ENCODE peak calls at places on chromosomes 3 and 15, in nine cellular contexts. Q is Caki2, Z is aorta, W is GM23338, N is NCI-H146, Y is GM19239, C is H4, S is coronary artery, L is H9. K is an unnamed sample.

GRCh38 chr15:90946538-90946937 is 8.1 kb upstream of the RCCD1 start:
- DNase-seq in Q (no peak), Z (peak), W (no peak), N (no peak), Y (no peak), C (no peak), S (no peak), L (no peak), K (no peak)

GRCh38 chr3:152595975-152596832 is 238.7 kb upstream of the P2RY1 start:
- DNase-seq in Q (peak), Z (no peak), W (no peak), N (no peak), Y (peak), C (peak), S (no peak), L (no peak), K (no peak)

GRCh38 chr15:58179741-58180381 is 41.7 kb downstream of the AQP9 start:
- DNase-seq in Q (no peak), Z (no peak), W (no peak), N (no peak), Y (no peak), C (no peak), S (no peak), L (no peak), K (no peak)

GRCh38 chr3:112047264-112047663 is 12.7 kb downstream of the TMPRSS7 start:
- DNase-seq in Q (no peak), Z (no peak), W (no peak), N (no peak), Y (no peak), C (no peak), S (no peak), L (no peak), K (no peak)

GRCh38 chr3:154690413-154690812 is 260.4 kb upstream of the GPR149 start:
- DNase-seq in Q (no peak), Z (no peak), W (no peak), N (no peak), Y (no peak), C (no peak), S (no peak), L (no peak), K (no peak)

GRCh38 chr15:65646486-65646885 is 24.7 kb downstream of the SLC24A1 start:
- DNase-seq in Q (no peak), Z (no peak), W (no peak), N (no peak), Y (no peak), C (no peak), S (no peak), L (no peak), K (no peak)

GRCh38 chr3:7309707-7310106 is 448.8 kb downstream of the GRM7 start:
- DNase-seq in Q (peak), Z (peak), W (peak), N (no peak), Y (no peak), C (peak), S (no peak), L (no peak), K (peak)

GRCh38 chr3:114827495-114827894 is 319.6 kb downstream of the ZBTB20 start:
- DNase-seq in Q (peak), Z (no peak), W (peak), N (peak), Y (peak), C (peak), S (no peak), L (no peak), K (no peak)

GRCh38 chr15:101156509-101157159 is 95.2 kb downstream of the CHSY1 start:
- DNase-seq in Q (no peak), Z (peak), W (no peak), N (no peak), Y (peak), C (no peak), S (no peak), L (no peak), K (no peak)

GRCh38 chr3:64445318-64446300 is 220.3 kb upstream of the PRICKLE2 start:
- DNase-seq in Q (peak), Z (peak), W (peak), N (peak), Y (no peak), C (no peak), S (no peak), L (peak), K (no peak)

GRCh38 chr15:79811406-79812405 is 85.1 kb downstream of the MTHFS start:
- DNase-seq in Q (no peak), Z (no peak), W (no peak), N (no peak), Y (no peak), C (no peak), S (no peak), L (no peak), K (peak)

GRCh38 chr15:59819047-59819446 is 129.9 kb upstream of the BNIP2 start:
- DNase-seq in Q (no peak), Z (no peak), W (no peak), N (peak), Y (no peak), C (no peak), S (no peak), L (no peak), K (no peak)

GRCh38 chr3:177448987-177449975 is 252.0 kb upstream of the TBL1XR1 start:
- DNase-seq in Q (peak), Z (no peak), W (no peak), N (peak), Y (peak), C (peak), S (no peak), L (no peak), K (no peak)

GRCh38 chr15:98689431-98689861 is 41.1 kb downstream of the IGF1R start:
- DNase-seq in Q (no peak), Z (no peak), W (no peak), N (no peak), Y (no peak), C (no peak), S (no peak), L (no peak), K (no peak)

GRCh38 chr3:126004217-126004616 is 35.2 kb downstream of the ROPN1B start:
- DNase-seq in Q (no peak), Z (no peak), W (no peak), N (no peak), Y (no peak), C (no peak), S (no peak), L (no peak), K (no peak)

GRCh38 chr3:12471228-12471627 is 13.1 kb upstream of the TSEN2 start:
- DNase-seq in Q (peak), Z (no peak), W (peak), N (peak), Y (no peak), C (peak), S (no peak), L (no peak), K (no peak)

GRCh38 chr15:31277335-31278055 is 49.1 kb upstream of the KLF13 start:
- DNase-seq in Q (no peak), Z (no peak), W (no peak), N (no peak), Y (no peak), C (no peak), S (peak), L (no peak), K (no peak)

GRCh38 chr3:103388214-103388613 is 953.4 kb downstream of the ZPLD1 start:
- DNase-seq in Q (no peak), Z (no peak), W (no peak), N (no peak), Y (no peak), C (peak), S (no peak), L (no peak), K (no peak)

GRCh38 chr3:9778518-9779129 is 8.9 kb upstream of the CAMK1 start:
- DNase-seq in Q (no peak), Z (peak), W (no peak), N (no peak), Y (no peak), C (no peak), S (no peak), L (no peak), K (no peak)

GRCh38 chr3:119184083-119184482 is 10.7 kb downstream of the UPK1B start:
- DNase-seq in Q (no peak), Z (no peak), W (no peak), N (no peak), Y (no peak), C (no peak), S (no peak), L (no peak), K (no peak)

GRCh38 chr3:98827221-98827620 is 64.1 kb downstream of the ST3GAL6 start:
- DNase-seq in Q (no peak), Z (no peak), W (no peak), N (no peak), Y (no peak), C (no peak), S (no peak), L (no peak), K (no peak)

GRCh38 chr3:43418601-43419272 is 132.4 kb downstream of the SNRK start:
- DNase-seq in Q (peak), Z (no peak), W (no peak), N (no peak), Y (no peak), C (no peak), S (no peak), L (no peak), K (no peak)

GRCh38 chr3:43893721-43894120 is 203.0 kb downstream of the ABHD5 start:
- DNase-seq in Q (no peak), Z (no peak), W (no peak), N (no peak), Y (no peak), C (no peak), S (no peak), L (no peak), K (no peak)

GRCh38 chr3:10552631-10552943 is 47.2 kb upstream of the ATP2B2 start:
- DNase-seq in Q (no peak), Z (peak), W (no peak), N (no peak), Y (no peak), C (no peak), S (peak), L (peak), K (no peak)

GRCh38 chr3:14947105-14947885 is at the start of gene NR2C2:
- DNase-seq in Q (peak), Z (peak), W (peak), N (peak), Y (peak), C (peak), S (peak), L (peak), K (peak)

GRCh38 chr3:66785191-66785909 is 212.8 kb upstream of the KBTBD8 start:
- DNase-seq in Q (no peak), Z (no peak), W (no peak), N (no peak), Y (no peak), C (no peak), S (no peak), L (no peak), K (no peak)